ENCODE peak calls at places on chromosomes 13 and 19, in five cellular contexts. J, B, D, T and R are unnamed samples.

GRCh38 chr13:79973533-79973963 is 367.4 kb downstream of the SPRY2 start:
- DNase-seq in T (no peak), B (peak), J (no peak), D (no peak), R (no peak)

GRCh38 chr13:84816567-84817133 is 934.4 kb upstream of the SLITRK1 start:
- DNase-seq in T (no peak), J (no peak), D (no peak), B (no peak), R (no peak)

GRCh38 chr13:77312311-77312710 is 14.6 kb downstream of the MYCBP2 start:
- DNase-seq in B (no peak), J (no peak), D (no peak), T (no peak), R (no peak)

GRCh38 chr19:53871448-53871847 is 3.8 kb downstream of the MYADM start:
- DNase-seq in T (no peak), B (no peak), D (no peak), J (no peak), R (no peak)

GRCh38 chr13:20451397-20451796 is 74.3 kb downstream of the CRYL1 start:
- DNase-seq in J (no peak), T (no peak), D (no peak), B (no peak), R (no peak)

GRCh38 chr19:23145617-23146415 is 29.0 kb downstream of the ZNF730 start:
- DNase-seq in D (no peak), J (no peak), T (no peak), B (no peak), R (no peak)

GRCh38 chr19:7340959-7341837 is 7.5 kb upstream of the ARHGEF18 start:
- DNase-seq in B (peak), D (peak), J (peak), T (peak), R (peak)

GRCh38 chr13:21012211-21012610 is 49.2 kb downstream of the LATS2 start:
- DNase-seq in J (no peak), T (no peak), B (no peak), D (peak), R (no peak)

GRCh38 chr19:55898911-55899310 is 33.2 kb downstream of the NLRP13 start:
- DNase-seq in T (no peak), B (no peak), D (no peak), J (no peak), R (no peak)

GRCh38 chr19:3458595-3459284 is 21.6 kb downstream of the SMIM24 start:
- DNase-seq in D (no peak), J (no peak), T (no peak), B (peak), R (peak)

GRCh38 chr19:39563408-39563807 is 23.4 kb upstream of the EID2 start:
- DNase-seq in J (peak), D (no peak), T (no peak), B (no peak), R (no peak)

GRCh38 chr13:40048551-40048950 is 393.1 kb downstream of the COG6 start:
- DNase-seq in D (no peak), J (no peak), T (no peak), B (no peak), R (no peak)

GRCh38 chr19:54030895-54031586 is 32.7 kb downstream of the VSTM1 start:
- DNase-seq in D (no peak), J (no peak), B (no peak), T (no peak), R (no peak)

GRCh38 chr19:43739836-43740235 is 14.9 kb downstream of the SMG9 start:
- DNase-seq in T (no peak), D (no peak), J (no peak), B (no peak), R (no peak)

GRCh38 chr19:36140289-36141038 is 598 bp downstream of the CAPNS1 start:
- DNase-seq in D (peak), T (peak), B (peak), J (no peak), R (no peak)

GRCh38 chr19:10230904-10231623 is at the start of gene S1PR2:
- DNase-seq in T (peak), D (peak), J (peak), B (peak), R (no peak)

GRCh38 chr19:50358483-50359431 is 6.7 kb downstream of the NAPSA start:
- DNase-seq in D (no peak), B (peak), J (no peak), T (no peak), R (no peak)

GRCh38 chr19:50356691-50357177 is 8.7 kb downstream of the NAPSA start:
- DNase-seq in B (no peak), T (no peak), D (no peak), J (no peak), R (no peak)

GRCh38 chr19:50361290-50362029 is 4.0 kb downstream of the NAPSA start:
- DNase-seq in J (peak), B (no peak), T (no peak), D (no peak), R (no peak)

GRCh38 chr19:50359432-50359818 is 6.0 kb downstream of the NAPSA start:
- DNase-seq in D (no peak), B (no peak), T (no peak), J (no peak), R (no peak)

DNA sequence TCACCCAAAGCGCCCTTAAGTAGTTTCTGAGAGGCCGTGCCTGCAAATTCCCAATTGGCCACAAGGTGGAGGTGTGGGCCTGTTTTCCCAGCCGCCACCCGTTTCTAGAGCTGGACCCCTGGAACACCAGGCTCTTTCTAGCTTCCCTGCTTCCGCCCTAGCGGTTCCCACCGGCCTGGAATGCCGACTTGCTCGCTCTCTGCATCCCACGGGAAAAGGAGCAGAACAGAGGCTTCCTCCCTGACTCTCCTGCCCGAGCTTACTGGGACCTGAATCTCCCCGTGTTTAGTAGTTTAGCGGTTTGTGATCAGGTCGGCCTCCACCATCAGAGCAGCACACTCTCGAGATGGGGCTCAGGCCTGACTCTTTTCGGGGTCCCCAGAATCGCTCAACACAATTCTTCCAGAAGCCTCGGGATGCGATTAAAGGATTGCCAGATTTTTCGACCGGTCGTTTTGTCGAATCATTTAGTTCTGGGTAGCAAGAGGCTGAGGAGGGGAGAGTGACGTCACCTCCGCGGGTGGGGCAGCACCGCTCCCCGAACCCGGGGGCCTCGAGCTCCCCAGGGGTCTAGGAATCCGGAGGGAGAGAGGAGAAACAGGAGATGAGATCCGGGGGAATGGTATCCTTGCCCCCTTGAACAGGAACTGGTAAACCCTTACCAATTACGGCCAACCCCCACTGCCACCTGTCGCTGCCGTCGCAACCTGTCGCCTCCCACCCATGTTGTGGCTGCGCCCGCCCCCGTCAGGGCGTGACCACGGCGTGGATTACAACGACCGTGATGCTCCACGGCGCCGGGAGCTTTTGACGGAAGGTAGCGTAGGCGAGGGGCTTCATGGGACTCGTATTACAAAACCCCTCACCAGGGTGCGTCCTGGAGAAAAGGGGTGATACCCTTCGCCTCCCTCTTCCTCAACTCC is 8.0 kb downstream of the NAPSA start:
- DNase-seq in D (peak), J (no peak), T (peak), B (peak), R (no peak)
- TF ChIP-seq YY1 in D (no peak), J (no peak), T (no peak), B (no peak), R (no peak)

GRCh38 chr13:53272873-53273272 is 244.3 kb downstream of the OLFM4 start:
- DNase-seq in J (no peak), B (no peak), D (no peak), T (no peak), R (no peak)

GRCh38 chr13:53281677-53282076 is 253.1 kb downstream of the OLFM4 start:
- DNase-seq in T (no peak), J (no peak), D (no peak), B (no peak), R (no peak)

GRCh38 chr13:53276265-53276664 is 247.7 kb downstream of the OLFM4 start:
- DNase-seq in D (no peak), B (no peak), J (no peak), T (no peak), R (peak)
- TF ChIP-seq YY1 in D (no peak), B (no peak), J (no peak), T (no peak), R (no peak)

GRCh38 chr13:31101511-31102170 is 60.1 kb downstream of the HSPH1 start:
- DNase-seq in B (no peak), D (no peak), J (no peak), T (no peak), R (no peak)
- TF ChIP-seq YY1 in B (no peak), D (no peak), J (no peak), T (no peak), R (no peak)

GRCh38 chr19:16384688-16385087 is 60.1 kb downstream of the KLF2 start:
- DNase-seq in T (no peak), B (no peak), J (no peak), D (no peak), R (no peak)

GRCh38 chr19:16381756-16382401 is 57.3 kb downstream of the KLF2 start:
- DNase-seq in B (no peak), T (no peak), J (no peak), D (no peak), R (no peak)

GRCh38 chr19:16383584-16384161 is 59.0 kb downstream of the KLF2 start:
- DNase-seq in B (no peak), T (no peak), J (no peak), D (no peak), R (no peak)

GRCh38 chr19:16380943-16381755 is 56.5 kb downstream of the KLF2 start:
- DNase-seq in T (no peak), B (no peak), D (no peak), J (no peak), R (no peak)

DNA sequence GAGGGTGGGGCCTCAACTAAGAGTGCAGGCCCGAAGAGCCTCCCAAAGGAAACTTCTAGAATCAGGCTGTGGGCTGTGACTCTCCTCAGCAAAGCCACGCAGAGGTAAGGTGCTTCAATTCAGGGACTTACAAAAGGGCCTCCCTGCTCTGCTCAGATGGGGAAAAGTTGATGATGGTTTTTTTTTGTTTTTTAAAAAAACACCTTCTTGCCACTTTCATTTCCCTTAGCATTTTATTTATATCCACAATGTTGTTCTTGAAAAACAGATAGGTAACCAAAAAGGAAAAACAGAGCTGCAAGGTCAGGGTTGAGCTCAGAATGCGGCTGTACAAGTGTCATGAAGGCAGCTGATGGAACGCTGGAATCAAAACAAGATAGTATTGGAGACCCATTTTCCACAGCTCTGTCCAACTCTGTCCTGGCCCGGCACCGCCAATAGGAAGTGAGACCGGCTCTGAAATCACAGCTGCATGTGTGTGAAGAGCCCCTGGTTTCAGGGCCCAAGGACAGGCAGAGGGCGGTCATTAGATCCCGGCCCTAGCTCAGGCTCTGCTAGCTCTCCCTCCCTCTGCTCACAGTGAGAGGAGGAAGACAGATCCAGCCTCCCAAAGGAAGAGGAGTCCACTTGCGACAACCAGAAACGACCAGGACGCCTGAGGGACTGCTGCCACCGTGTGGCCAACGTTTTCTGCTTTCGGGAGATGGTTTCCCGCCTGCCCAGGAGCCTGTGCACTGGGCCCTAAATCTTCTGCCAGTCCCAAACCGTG is 58.3 kb downstream of the KLF2 start:
- DNase-seq in B (peak), T (peak), D (peak), J (peak), R (peak)
- TF ChIP-seq YY1 in B (no peak), T (no peak), D (no peak), J (no peak), R (no peak)

DNA sequence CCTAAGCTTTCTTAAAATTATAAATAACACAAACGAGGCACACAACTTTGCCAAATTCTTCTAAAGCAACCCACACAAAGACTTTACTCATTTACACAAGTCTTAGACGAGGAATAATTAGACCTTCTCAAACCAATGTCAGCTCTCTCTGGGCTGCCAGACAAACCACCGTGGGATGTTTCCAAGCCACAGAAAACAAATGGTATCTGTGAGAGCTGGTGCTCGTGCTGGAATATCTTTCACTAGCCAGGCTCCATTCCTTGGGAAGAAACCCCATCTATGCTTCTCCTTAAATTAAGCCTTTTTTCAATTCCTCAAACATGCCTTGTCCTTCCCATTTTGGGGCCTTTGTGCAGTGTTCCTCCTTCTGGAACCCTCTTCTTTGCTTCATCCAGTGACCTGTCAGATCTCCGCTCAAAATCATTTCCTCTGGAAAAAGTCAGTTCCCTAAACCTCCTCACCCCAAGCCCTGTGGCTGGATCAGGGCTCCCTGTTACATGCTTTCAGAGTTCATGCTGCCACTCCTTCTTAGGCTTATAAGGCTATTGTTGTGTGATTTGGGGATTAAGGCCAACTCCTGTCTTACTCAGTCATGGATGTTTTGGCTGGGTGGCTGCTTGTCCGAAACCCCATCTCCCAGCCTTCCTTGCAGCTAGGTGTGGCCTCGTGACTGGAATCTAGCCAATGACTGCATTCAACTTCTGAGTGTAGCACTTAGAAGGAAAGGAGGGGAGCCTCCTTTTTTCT is 64.2 kb upstream of the GTF2F2 start:
- DNase-seq in D (no peak), B (no peak), J (peak), T (no peak), R (peak)
- TF ChIP-seq YY1 in D (no peak), B (no peak), J (no peak), T (no peak), R (no peak)

GRCh38 chr13:60147361-60147760 is 16.4 kb downstream of the DIAPH3 start:
- DNase-seq in D (no peak), T (no peak), J (no peak), B (no peak), R (no peak)
- TF ChIP-seq YY1 in D (no peak), T (no peak), J (no peak), B (no peak), R (no peak)